ENCODE peak calls at places on chromosome 7, in six cellular contexts. O is K562, X is suprapubic skin, I is SK-N-SH, Q is transverse colon, S is tibial nerve. U is an unnamed sample.

GRCh38 chr7:154837622-154838021 is 165.3 kb downstream of the PAXIP1 start:
- DNase-seq in O (no peak), X (no peak), I (no peak), Q (no peak), S (no peak), U (no peak)

GRCh38 chr7:1938788-1939433 is 268.8 kb downstream of the ELFN1 start:
- DNase-seq in O (no peak), X (no peak), I (no peak), Q (no peak), S (no peak), U (no peak)

GRCh38 chr7:151503902-151504714 is 15.6 kb downstream of the RHEB start:
- DNase-seq in O (no peak), X (no peak), I (no peak), Q (no peak), S (peak), U (peak)

GRCh38 chr7:46554688-46555422 is 633.8 kb upstream of the IGFBP3 start:
- DNase-seq in O (no peak), X (no peak), I (no peak), Q (no peak), S (no peak), U (no peak)

GRCh38 chr7:152872061-152872744 is 112.7 kb downstream of the ACTR3B start:
- DNase-seq in O (no peak), X (no peak), I (peak), Q (no peak), S (no peak), U (no peak)

GRCh38 chr7:877312-878232 is 1.2 kb downstream of the GET4 start:
- DNase-seq in O (peak), X (peak), I (peak), Q (peak), S (no peak), U (no peak)

GRCh38 chr7:151275813-151276577 is 27.5 kb upstream of the SMARCD3 start:
- DNase-seq in O (no peak), X (no peak), I (peak), Q (no peak), S (no peak), U (no peak)

GRCh38 chr7:36153571-36154097 is 580 bp downstream of the EEPD1 start:
- DNase-seq in O (no peak), X (peak), I (no peak), Q (no peak), S (no peak), U (peak)

GRCh38 chr7:106775552-106775936 is 89.5 kb upstream of the PIK3CG start:
- DNase-seq in O (peak), X (no peak), I (no peak), Q (no peak), S (no peak), U (no peak)

GRCh38 chr7:11343818-11344413 is 370.2 kb downstream of the PHF14 start:
- DNase-seq in O (peak), X (no peak), I (peak), Q (no peak), S (peak), U (no peak)

GRCh38 chr7:45088146-45088701 is 545 bp downstream of the NACAD start:
- DNase-seq in O (no peak), X (peak), I (peak), Q (no peak), S (no peak), U (peak)

GRCh38 chr7:127650842-127651555 is 995 bp upstream of the SND1 start:
- DNase-seq in O (no peak), X (no peak), I (peak), Q (peak), S (no peak), U (peak)

GRCh38 chr7:90603346-90603745 is 7.2 kb downstream of the CDK14 start:
- DNase-seq in O (no peak), X (no peak), I (no peak), Q (no peak), S (no peak), U (no peak)

GRCh38 chr7:69934475-69934903 is 336.2 kb downstream of the AUTS2 start:
- DNase-seq in O (no peak), X (no peak), I (peak), Q (no peak), S (no peak), U (no peak)

GRCh38 chr7:19916011-19916410 is 142.6 kb upstream of the TMEM196 start:
- DNase-seq in O (no peak), X (no peak), I (no peak), Q (no peak), S (no peak), U (no peak)

GRCh38 chr7:24786306-24786705 is 29.0 kb upstream of the GSDME start:
- DNase-seq in O (no peak), X (no peak), I (no peak), Q (no peak), S (no peak), U (no peak)

GRCh38 chr7:148084138-148084537 is 506.4 kb upstream of the C7orf33 start:
- DNase-seq in O (peak), X (no peak), I (peak), Q (peak), S (peak), U (no peak)

GRCh38 chr7:77516085-77516484 is 21.0 kb upstream of the PTPN12 start:
- DNase-seq in O (no peak), X (no peak), I (no peak), Q (no peak), S (no peak), U (no peak)

GRCh38 chr7:179209-179681 is 13.1 kb upstream of the FAM20C start:
- DNase-seq in O (no peak), X (no peak), I (no peak), Q (no peak), S (no peak), U (peak)

GRCh38 chr7:69598487-69599148 is 343 bp downstream of the AUTS2 start:
- DNase-seq in O (no peak), X (peak), I (no peak), Q (no peak), S (peak), U (peak)

GRCh38 chr7:5283421-5284303 is 919 bp downstream of the SLC29A4 start:
- DNase-seq in O (no peak), X (no peak), I (peak), Q (no peak), S (no peak), U (no peak)

GRCh38 chr7:137903382-137904169 is 56.8 kb upstream of the DGKI start:
- DNase-seq in O (peak), X (peak), I (peak), Q (peak), S (peak), U (peak)

GRCh38 chr7:100132697-100133137 is 6.0 kb downstream of the MBLAC1 start:
- DNase-seq in O (peak), X (no peak), I (peak), Q (peak), S (peak), U (no peak)

GRCh38 chr7:137915266-137915665 is 68.5 kb upstream of the DGKI start:
- DNase-seq in O (no peak), X (no peak), I (no peak), Q (no peak), S (no peak), U (no peak)

GRCh38 chr7:38206071-38206470 is 28.0 kb downstream of the STARD3NL start:
- DNase-seq in O (no peak), X (no peak), I (no peak), Q (no peak), S (no peak), U (no peak)

GRCh38 chr7:150949564-150949963 is 28.6 kb downstream of the KCNH2 start:
- DNase-seq in O (peak), X (peak), I (peak), Q (no peak), S (no peak), U (peak)

GRCh38 chr7:97771576-97771975 is 39.7 kb downstream of the TAC1 start:
- DNase-seq in O (no peak), X (no peak), I (no peak), Q (peak), S (no peak), U (no peak)

GRCh38 chr7:98137826-98138151 is 31.1 kb downstream of the LMTK2 start:
- DNase-seq in O (no peak), X (no peak), I (no peak), Q (no peak), S (no peak), U (no peak)

GRCh38 chr7:22781230-22781711 is 41.4 kb downstream of the TOMM7 start:
- DNase-seq in O (peak), X (no peak), I (no peak), Q (no peak), S (no peak), U (no peak)
- TF ChIP-seq EP300 in O (peak), X (no peak), I (no peak), Q (no peak), S (no peak), U (no peak)

DNA sequence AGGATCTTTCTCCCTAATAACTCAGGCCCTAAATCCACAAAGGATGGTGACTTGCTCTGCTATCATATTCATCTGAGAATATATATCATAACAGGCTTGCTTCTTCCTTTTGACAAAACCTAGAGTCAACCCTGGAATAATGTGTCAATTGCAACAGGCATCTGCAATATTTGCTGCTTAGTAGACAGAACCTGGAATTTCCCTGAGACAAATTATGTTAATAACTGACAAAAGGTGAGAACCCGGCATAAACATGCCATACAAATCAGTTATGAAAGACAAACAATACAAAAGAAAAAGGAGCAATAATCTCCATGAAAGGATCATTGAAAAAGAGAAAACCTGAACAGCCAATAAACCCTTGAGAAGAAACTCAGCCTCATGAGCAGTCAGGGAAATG is 114.5 kb upstream of the CDCA7L start:
- DNase-seq in O (no peak), X (no peak), I (no peak), Q (no peak), S (no peak), U (no peak)
- TF ChIP-seq EP300 in O (no peak), X (no peak), I (no peak), Q (no peak), S (no peak), U (no peak)

DNA sequence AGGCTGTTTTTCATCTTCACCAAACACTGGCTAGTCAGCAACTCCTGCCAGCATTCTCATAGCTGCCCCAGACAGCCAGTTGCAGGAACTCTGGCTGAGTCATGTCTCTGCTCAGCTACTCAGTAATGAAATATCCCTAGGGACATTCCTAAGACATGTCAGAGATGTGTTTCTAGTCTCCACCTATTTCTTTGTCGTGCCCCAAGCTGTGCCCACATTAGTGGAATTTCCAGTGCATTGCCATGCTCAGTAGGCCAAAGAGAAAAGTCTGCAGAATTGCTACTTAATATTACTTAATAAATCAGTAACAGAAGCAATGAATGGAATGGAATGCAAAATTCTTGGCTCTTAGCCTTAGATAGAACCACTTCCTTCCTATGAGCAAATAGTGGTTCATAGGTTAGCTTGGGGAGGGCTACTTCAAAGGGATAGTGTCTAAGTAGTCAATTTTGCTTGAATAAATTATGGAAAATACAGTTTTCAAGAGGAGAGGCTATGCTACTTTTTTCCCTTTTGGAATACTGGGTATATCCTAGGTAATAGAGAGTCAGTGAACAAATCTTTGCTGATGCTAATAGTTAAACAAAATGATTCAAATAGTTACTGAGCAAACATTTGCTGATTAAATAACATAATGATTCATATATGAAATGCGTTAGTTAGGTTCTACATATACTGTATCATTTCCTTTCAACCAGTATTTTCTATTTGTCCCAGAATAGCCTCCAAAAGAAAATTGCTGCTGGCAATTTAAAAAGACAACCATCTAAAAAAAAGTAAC is 23.6 kb upstream of the SEMA3C start:
- DNase-seq in O (no peak), X (peak), I (peak), Q (peak), S (no peak), U (peak)
- TF ChIP-seq EP300 in O (no peak), X (no peak), I (peak), Q (no peak), S (no peak), U (no peak)

GRCh38 chr7:149180713-149181112 is 14.6 kb upstream of the ZNF282 start:
- DNase-seq in O (no peak), X (no peak), I (no peak), Q (no peak), S (no peak), U (no peak)

GRCh38 chr7:149181136-149181790 is 14.1 kb upstream of the ZNF282 start:
- DNase-seq in O (no peak), X (no peak), I (no peak), Q (no peak), S (no peak), U (no peak)

GRCh38 chr7:149188213-149188612 is 7.1 kb upstream of the ZNF282 start:
- DNase-seq in O (no peak), X (no peak), I (peak), Q (no peak), S (no peak), U (no peak)

GRCh38 chr7:149188637-149189259 is 6.6 kb upstream of the ZNF282 start:
- DNase-seq in O (peak), X (no peak), I (peak), Q (no peak), S (no peak), U (peak)

GRCh38 chr7:149184274-149184673 is 11.1 kb upstream of the ZNF282 start:
- DNase-seq in O (no peak), X (no peak), I (no peak), Q (no peak), S (no peak), U (no peak)
- TF ChIP-seq EP300 in O (no peak), X (no peak), I (no peak), Q (no peak), S (no peak), U (no peak)

GRCh38 chr7:88368686-88369085 is 62.0 kb upstream of the STEAP4 start:
- DNase-seq in O (no peak), X (no peak), I (no peak), Q (no peak), S (no peak), U (no peak)
- TF ChIP-seq EP300 in O (no peak), X (no peak), I (no peak), Q (no peak), S (no peak), U (no peak)

DNA sequence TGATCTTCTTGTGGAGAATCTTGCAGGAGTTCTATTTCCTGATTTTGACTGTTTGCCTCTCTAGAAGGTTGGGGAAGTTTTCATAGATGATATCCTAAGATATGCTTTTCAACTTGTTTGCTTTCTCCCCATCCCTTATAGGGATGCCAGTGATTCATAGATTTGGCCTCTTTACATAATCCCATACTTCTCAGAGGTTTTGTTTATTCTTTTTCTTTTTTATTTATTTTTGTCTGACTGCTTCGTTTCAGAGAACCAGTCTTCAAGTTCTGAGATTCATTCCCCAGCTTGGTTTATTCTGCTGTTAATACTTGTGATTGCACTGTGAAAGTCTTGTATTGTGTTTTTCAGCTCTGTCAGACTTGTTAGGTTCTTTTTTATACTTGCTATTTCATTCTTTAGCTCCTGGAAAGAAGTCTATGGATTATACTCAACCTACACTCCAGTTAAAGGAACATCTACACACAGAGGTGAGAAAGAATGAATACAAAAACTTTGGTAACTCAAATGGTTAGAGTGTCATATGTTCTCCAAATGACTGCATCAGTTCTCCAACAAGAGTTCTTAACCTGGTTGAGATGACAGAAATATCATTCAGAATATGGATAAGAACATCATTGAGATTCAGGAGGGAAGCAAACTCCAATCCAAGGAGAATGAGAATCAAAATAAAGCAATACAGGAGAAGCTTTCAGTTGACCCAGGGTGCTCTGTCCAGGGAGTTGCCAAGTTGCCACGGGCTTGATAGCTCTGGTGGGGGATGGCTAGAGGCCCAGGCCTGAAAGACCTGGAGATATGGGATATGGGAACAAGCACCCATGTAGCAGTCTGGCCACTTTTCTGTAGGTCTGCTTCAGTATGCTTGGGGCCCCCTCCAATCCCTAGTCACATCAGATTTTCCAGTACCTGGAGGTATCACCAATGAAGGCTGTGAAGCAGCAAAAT is 150.3 kb downstream of the AHR start:
- DNase-seq in O (no peak), X (no peak), I (no peak), Q (no peak), S (no peak), U (no peak)
- TF ChIP-seq EP300 in O (no peak), X (no peak), I (no peak), Q (no peak), S (no peak), U (no peak)

U was measured in sigmoid colon.